ENCODE peak calls at places on chromosomes 1 and 21, in seven cellular contexts. L is WTC11; B is OCI-LY7; V is retinal pigment epithelial cell; K is activated B cell treated with CpG ODN at 0.5 μM for 24 hours; O is HCT116; J is CD8-positive, alpha-beta T cell. Y is an unnamed sample.

GRCh38 chr21:31898898-31899630 is 26.2 kb downstream of the HUNK start:
- DNase-seq in L (no peak), J (no peak), O (no peak), K (no peak), B (no peak), V (no peak), Y (no peak)

GRCh38 chr1:234616644-234617043 is 6.7 kb upstream of the IRF2BP2 start:
- DNase-seq in J (no peak), O (no peak), L (no peak), V (no peak), B (no peak), K (no peak), Y (no peak)

GRCh38 chr1:153532161-153532560 is 3.6 kb downstream of the S100A6 start:
- DNase-seq in J (peak), O (no peak), K (no peak), L (no peak), V (no peak), B (no peak), Y (no peak)

GRCh38 chr1:159088050-159088449 is 11.5 kb upstream of the AIM2 start:
- DNase-seq in O (no peak), J (no peak), K (no peak), L (no peak), V (peak), B (no peak), Y (no peak)

GRCh38 chr1:115782571-115783281 is 14.2 kb upstream of the CASQ2 start:
- DNase-seq in O (peak), K (no peak), L (no peak), B (no peak), V (peak), J (no peak), Y (no peak)

GRCh38 chr1:240732390-240732789 is 120.4 kb upstream of the GREM2 start:
- DNase-seq in J (no peak), B (peak), K (no peak), L (no peak), V (peak), O (peak), Y (no peak)

GRCh38 chr1:244214009-244214967 is 163.2 kb downstream of the ZBTB18 start:
- DNase-seq in B (no peak), J (no peak), K (no peak), L (peak), O (peak), V (peak), Y (no peak)

GRCh38 chr1:102858695-102859094 is 249.6 kb downstream of the COL11A1 start:
- DNase-seq in O (no peak), L (no peak), B (no peak), K (no peak), J (no peak), V (no peak), Y (no peak)

GRCh38 chr1:214086945-214087344 is 99.2 kb downstream of the PROX1 start:
- DNase-seq in O (no peak), V (no peak), J (no peak), K (no peak), B (no peak), L (no peak), Y (no peak)

GRCh38 chr1:46410156-46411009 is 16.3 kb downstream of the FAAH start:
- DNase-seq in L (no peak), K (no peak), V (no peak), B (no peak), O (no peak), J (no peak), Y (no peak)

GRCh38 chr1:31683997-31684396 is 19.8 kb downstream of the COL16A1 start:
- DNase-seq in V (no peak), B (peak), J (no peak), K (no peak), O (no peak), L (peak), Y (no peak)

GRCh38 chr1:59748123-59748522 is 66.6 kb upstream of the HOOK1 start:
- DNase-seq in J (no peak), O (no peak), K (no peak), L (no peak), B (no peak), V (no peak), Y (no peak)

GRCh38 chr21:39316062-39316461 is 2.6 kb upstream of the BRWD1 start:
- DNase-seq in L (no peak), V (no peak), K (no peak), O (no peak), B (no peak), J (no peak), Y (no peak)

GRCh38 chr1:51506537-51506936 is 12.5 kb downstream of the EPS15 start:
- DNase-seq in L (no peak), B (peak), V (peak), J (no peak), O (no peak), K (no peak), Y (no peak)

DNA sequence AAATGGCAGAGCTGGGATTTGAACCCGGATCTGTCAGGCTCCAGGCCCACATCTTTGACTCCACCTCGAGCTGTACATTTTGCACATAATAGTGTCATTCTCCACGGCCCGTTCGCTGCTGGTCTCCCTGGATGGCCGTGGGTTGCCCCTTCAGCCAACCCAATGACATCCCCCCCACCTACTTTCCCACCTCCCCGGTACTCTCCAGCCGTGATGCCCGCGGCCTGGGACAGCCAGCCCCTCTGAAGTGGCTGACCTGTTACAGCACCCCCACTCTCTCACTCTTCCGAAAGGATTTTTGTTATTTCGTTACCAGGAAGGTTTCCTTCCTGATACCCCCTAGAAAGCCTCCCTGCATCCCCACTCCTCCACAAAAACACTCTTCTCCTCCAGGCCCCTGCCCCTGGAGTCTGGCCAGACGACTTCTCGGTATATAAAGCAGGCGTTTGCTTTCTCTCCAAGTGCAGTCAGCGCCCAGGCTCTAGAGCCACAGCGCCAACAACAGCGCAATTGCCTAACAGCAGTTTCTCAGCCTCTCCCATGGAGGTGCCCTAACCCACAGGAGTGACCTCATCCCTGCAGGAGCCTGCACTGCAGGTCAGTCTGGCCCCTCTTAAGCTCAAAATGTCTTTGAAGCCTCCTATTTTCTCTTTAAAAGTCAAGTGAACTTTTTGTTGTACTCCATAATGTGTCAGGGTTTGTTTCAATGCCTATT is 14.5 kb upstream of the GJB5 start:
- DNase-seq in J (no peak), V (no peak), L (peak), K (no peak), B (no peak), O (no peak), Y (no peak)
- TF ChIP-seq CTCF in J (no peak), V (no peak), L (no peak), K (no peak), B (no peak), O (no peak), Y (no peak)

GRCh38 chr1:206805357-206805756 is 33.1 kb upstream of the IL10 start:
- DNase-seq in B (no peak), J (no peak), L (no peak), O (no peak), K (no peak), V (no peak), Y (no peak)

GRCh38 chr1:206812456-206812855 is 40.2 kb upstream of the IL10 start:
- DNase-seq in K (no peak), L (no peak), J (no peak), O (no peak), V (no peak), B (no peak), Y (no peak)

GRCh38 chr1:206804156-206804737 is 32.0 kb upstream of the IL10 start:
- DNase-seq in L (no peak), B (no peak), K (no peak), V (no peak), O (no peak), J (no peak), Y (no peak)

GRCh38 chr1:206809504-206810084 is 37.3 kb upstream of the IL10 start:
- DNase-seq in O (peak), K (no peak), L (no peak), V (no peak), J (no peak), B (peak), Y (no peak)

DNA sequence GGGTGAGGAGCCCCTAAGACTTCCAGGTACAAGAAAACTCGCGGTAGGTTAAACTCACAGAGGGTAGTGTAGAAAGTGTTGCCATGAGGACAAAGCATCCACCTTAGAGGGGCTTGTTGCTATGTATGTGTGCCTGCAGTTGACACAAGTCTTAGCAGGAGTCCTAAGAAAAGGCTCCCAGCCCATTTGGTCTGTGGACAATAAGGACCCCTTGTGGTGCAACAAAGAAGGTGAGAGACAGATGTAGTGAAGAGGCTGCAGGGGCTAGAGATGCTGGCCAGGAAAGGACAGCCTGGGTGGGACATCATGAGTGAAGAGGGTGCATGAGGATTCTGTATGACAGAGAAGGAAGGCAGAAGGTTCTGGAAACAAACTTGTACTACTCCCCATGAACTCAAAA is 36.3 kb upstream of the IL10 start:
- DNase-seq in J (peak), B (peak), V (no peak), K (no peak), O (no peak), L (no peak), Y (no peak)
- TF ChIP-seq CTCF in J (peak), B (peak), V (peak), K (no peak), O (peak), L (no peak), Y (no peak)

DNA sequence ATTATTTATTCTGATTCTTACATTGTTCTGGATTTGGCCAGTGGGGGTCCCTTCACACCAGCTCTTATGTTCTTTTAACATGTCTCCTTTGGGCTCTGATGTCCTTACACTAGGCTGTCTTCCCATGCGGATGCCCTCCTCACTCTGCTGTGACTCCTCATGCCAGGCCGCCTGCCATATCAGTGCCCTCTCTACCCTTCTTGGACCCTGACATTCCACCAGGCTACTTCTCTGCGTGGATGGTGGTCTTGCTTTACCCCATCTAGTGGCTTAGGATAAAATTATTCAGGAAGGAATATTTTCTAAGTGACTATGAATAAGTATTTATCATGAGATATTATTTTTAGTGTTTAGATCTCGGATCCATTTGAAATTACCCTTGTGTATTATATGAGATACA is 21.2 kb downstream of the ATF6 start:
- DNase-seq in K (no peak), B (no peak), L (no peak), O (no peak), V (no peak), J (no peak), Y (no peak)
- TF ChIP-seq CTCF in K (no peak), B (peak), L (no peak), O (peak), V (peak), J (no peak), Y (no peak)

GRCh38 chr1:84889437-84889836 is 3.6 kb downstream of the LPAR3 start:
- DNase-seq in J (no peak), L (no peak), B (no peak), K (no peak), V (no peak), O (no peak), Y (no peak)

GRCh38 chr1:84890581-84890980 is 2.4 kb downstream of the LPAR3 start:
- DNase-seq in O (no peak), L (no peak), B (no peak), J (no peak), V (no peak), K (no peak), Y (no peak)

GRCh38 chr1:84896279-84896678 is 3.3 kb upstream of the LPAR3 start:
- DNase-seq in V (no peak), K (no peak), B (no peak), J (no peak), L (no peak), O (no peak), Y (no peak)

GRCh38 chr1:84888753-84889152 is 4.3 kb downstream of the LPAR3 start:
- DNase-seq in J (no peak), B (no peak), L (no peak), K (no peak), O (no peak), V (no peak), Y (no peak)

GRCh38 chr1:84892657-84893618 is at the start of gene LPAR3:
- DNase-seq in K (no peak), O (peak), L (peak), J (no peak), V (no peak), B (no peak), Y (peak)
- TF ChIP-seq CTCF in K (no peak), O (no peak), L (no peak), J (no peak), V (no peak), B (no peak), Y (no peak)

GRCh38 chr1:235783148-235783776 is 83.4 kb downstream of the LYST start:
- DNase-seq in B (peak), K (no peak), V (peak), J (no peak), L (no peak), O (peak), Y (no peak)
- TF ChIP-seq CTCF in B (peak), K (no peak), V (peak), J (peak), L (no peak), O (peak), Y (peak)

DNA sequence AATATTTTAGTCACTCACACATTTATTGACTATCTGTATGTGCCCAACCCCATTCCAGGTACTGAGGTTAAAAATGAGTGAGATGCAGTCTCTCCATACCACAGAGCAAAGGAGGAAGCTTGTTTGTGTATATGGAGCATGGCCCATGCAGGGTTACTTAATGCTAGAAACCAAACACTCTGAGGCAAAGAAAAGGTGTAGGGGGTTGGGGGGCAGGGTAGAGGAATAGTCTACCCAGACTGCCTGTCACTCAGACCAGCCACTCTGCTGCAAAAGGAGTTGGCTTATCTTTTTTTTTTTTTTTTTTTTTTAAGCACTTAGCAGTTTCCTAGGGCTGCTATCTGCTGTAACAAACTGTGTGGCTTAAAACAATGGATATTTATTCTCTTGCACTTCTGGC is 19.8 kb downstream of the PGM1 start:
- DNase-seq in V (no peak), K (no peak), J (no peak), L (no peak), O (no peak), B (no peak), Y (no peak)
- TF ChIP-seq CTCF in V (no peak), K (no peak), J (no peak), L (no peak), O (no peak), B (no peak), Y (no peak)